ENCODE peak calls at places on chromosomes 2 and 18, in ten cellular contexts. R is progenitor cell of endocrine pancreas; B is CD8-positive, alpha-beta memory T cell; Z is left ventricle myocardium inferior; X is GM23338; V is coronary artery; S is posterior cingulate gyrus; T is stimulated activated CD4-positive, alpha-beta T cell treated with anti-CD3 and anti-CD28 coated beads, TNF-alpha, amount 100 ng/mL, for 1 hour; H is nephron progenitor cell; K is activated T-cell treated with anti-CD3 and anti-CD28 coated beads for 24 hours. D is an unnamed sample.

GRCh38 chr2:57376985-57377384 is 669.6 kb upstream of the VRK2 start:
- DNase-seq in R (no peak), B (no peak), Z (no peak), X (peak), V (no peak), S (no peak), T (no peak), H (no peak), K (no peak), D (no peak)

GRCh38 chr18:21315741-21316187 is 73.7 kb downstream of the GREB1L start:
- DNase-seq in R (no peak), B (no peak), Z (no peak), X (peak), V (no peak), S (no peak), T (no peak), H (peak), K (no peak), D (no peak)

GRCh38 chr2:57906152-57906732 is 140.4 kb upstream of the VRK2 start:
- DNase-seq in R (no peak), B (no peak), Z (no peak), X (peak), V (no peak), S (no peak), T (no peak), H (peak), K (no peak), D (no peak)

GRCh38 chr2:15750822-15751221 is 159.2 kb downstream of the DDX1 start:
- DNase-seq in R (no peak), B (no peak), Z (no peak), X (no peak), V (peak), S (no peak), T (no peak), H (no peak), K (no peak), D (no peak)

GRCh38 chr18:50162486-50163304 is 32.3 kb downstream of the MYO5B start:
- DNase-seq in R (no peak), B (no peak), Z (no peak), X (no peak), V (no peak), S (no peak), T (no peak), H (no peak), K (no peak), D (no peak)

GRCh38 chr2:147867050-147867449 is 22.2 kb downstream of the ACVR2A start:
- DNase-seq in R (no peak), B (no peak), Z (no peak), X (no peak), V (no peak), S (no peak), T (no peak), H (no peak), K (no peak), D (no peak)

GRCh38 chr2:135803276-135803675 is 33.7 kb downstream of the LCT start:
- DNase-seq in R (no peak), B (no peak), Z (no peak), X (no peak), V (no peak), S (no peak), T (no peak), H (no peak), K (no peak), D (no peak)

GRCh38 chr18:35345460-35345921 is 1.3 kb upstream of the ZNF24 start:
- DNase-seq in R (no peak), B (no peak), Z (no peak), X (peak), V (no peak), S (no peak), T (no peak), H (peak), K (no peak), D (peak)

GRCh38 chr2:121803503-121803902 is 48.1 kb downstream of the TSN start:
- DNase-seq in R (no peak), B (no peak), Z (no peak), X (peak), V (no peak), S (no peak), T (no peak), H (no peak), K (no peak), D (no peak)

D was measured in testis.